ENCODE peak calls at places on chromosomes 4 and X, in nine cellular contexts. G, K, O, A, R, T, V, I and N are unnamed samples.
A peak's percentile ranks its signal among the peaks of the same experiment; 100 is the strongest.

GRCh38 chr4:42083816-42084215 is 68.6 kb downstream of the BEND4 start:
- DNase-seq in G (no peak), K (no peak), O (no peak), A (peak; percentile 7), R (no peak), T (no peak), V (no peak), I (no peak), N (no peak)

GRCh38 chr4:16233569-16234177 is 7.4 kb upstream of the TAPT1 start:
- DNase-seq in G (peak; percentile 60), K (no peak), O (no peak), A (no peak), R (no peak), T (no peak), V (no peak), I (no peak), N (no peak)

GRCh38 chr4:56226579-56226978 is 160.7 kb downstream of the AASDH start:
- DNase-seq in G (no peak), K (no peak), O (no peak), A (no peak), R (no peak), T (no peak), V (no peak), I (no peak), N (no peak)

GRCh38 chr4:181874582-181874981 is 368.6 kb upstream of the TENM3 start:
- DNase-seq in G (no peak), K (no peak), O (no peak), A (no peak), R (no peak), T (no peak), V (no peak), I (no peak), N (peak; percentile 11)

GRCh38 chrX:134975516-134975915 is 15.3 kb upstream of the SMIM10 start:
- DNase-seq in G (no peak), K (no peak), O (no peak), A (no peak), R (no peak), T (no peak), V (no peak), I (no peak), N (no peak)

GRCh38 chrX:95764972-95765451 is 919.6 kb upstream of the DIAPH2 start:
- DNase-seq in G (no peak), K (no peak), O (no peak), A (no peak), R (peak; percentile 4), T (peak; percentile 2), V (peak; percentile 52), I (peak; percentile 11), N (peak; percentile 1)

GRCh38 chrX:55057691-55058249 is 17.1 kb upstream of the PAGE2B start:
- DNase-seq in G (peak; percentile 19), K (no peak), O (peak; percentile 0), A (peak; percentile 12), R (no peak), T (peak; percentile 32), V (peak; percentile 41), I (peak; percentile 5), N (peak; percentile 46)

GRCh38 chr4:85772470-85772869 is 297.5 kb downstream of the ARHGAP24 start:
- DNase-seq in G (no peak), K (no peak), O (no peak), A (no peak), R (no peak), T (no peak), V (no peak), I (no peak), N (no peak)

GRCh38 chr4:133801858-133802257 is 399.7 kb downstream of the PABPC4L start:
- DNase-seq in G (no peak), K (no peak), O (no peak), A (no peak), R (no peak), T (no peak), V (no peak), I (no peak), N (no peak)

GRCh38 chr4:73912191-73912590 is 43.0 kb downstream of the CXCL1 start:
- DNase-seq in G (no peak), K (no peak), O (no peak), A (no peak), R (no peak), T (no peak), V (no peak), I (no peak), N (no peak)

GRCh38 chr4:76637704-76638361 is 202.8 kb downstream of the SHROOM3 start:
- DNase-seq in G (no peak), K (no peak), O (no peak), A (peak; percentile 53), R (no peak), T (no peak), V (no peak), I (no peak), N (peak; percentile 50)

GRCh38 chrX:9935436-9935835 is 31.7 kb upstream of the CLDN34 start:
- DNase-seq in G (no peak), K (no peak), O (no peak), A (no peak), R (no peak), T (no peak), V (no peak), I (no peak), N (peak; percentile 9)

GRCh38 chr4:71231073-71231752 is 107.6 kb upstream of the SLC4A4 start:
- DNase-seq in G (no peak), K (peak; percentile 64), O (no peak), A (peak; percentile 16), R (peak; percentile 56), T (no peak), V (no peak), I (no peak), N (peak; percentile 94)

GRCh38 chrX:12958059-12958458 is 16.9 kb upstream of the TMSB4X start:
- DNase-seq in G (no peak), K (no peak), O (no peak), A (no peak), R (no peak), T (no peak), V (no peak), I (no peak), N (no peak)

GRCh38 chr4:22667332-22667731 is 25.4 kb upstream of the GBA3 start:
- DNase-seq in G (no peak), K (no peak), O (no peak), A (no peak), R (no peak), T (no peak), V (no peak), I (no peak), N (peak; percentile 28)